ENCODE peak calls at places on chromosome 2, in five cellular contexts. E is astrocyte of the hippocampus; Y is foreskin fibroblast; S is M059J; V is activated CD4-positive, alpha-beta T cell treated with anti-CD3 and anti-CD28 coated beads, Interleukin-2, amount 50 U/mL, for 1 hour. W is an unnamed sample.

GRCh38 chr2:106614511-106615291 is 127.5 kb downstream of the CD8B2 start:
- DNase-seq in Y (no peak), S (no peak), V (no peak), E (no peak), W (no peak)

GRCh38 chr2:203535784-203536590 is 886 bp upstream of the RAPH1 start:
- DNase-seq in V (no peak), E (peak; percentile 77), Y (peak; percentile 29), S (peak; percentile 58), W (no peak)

GRCh38 chr2:149611100-149611820 is 23.7 kb upstream of the MMADHC start:
- DNase-seq in Y (no peak), S (no peak), E (no peak), V (no peak), W (no peak)

GRCh38 chr2:213316001-213316735 is 31.9 kb downstream of the SPAG16 start:
- DNase-seq in V (no peak), Y (peak; percentile 24), S (peak; percentile 85), E (peak; percentile 26), W (no peak)

GRCh38 chr2:145022671-145023330 is 502.9 kb upstream of the ZEB2 start:
- DNase-seq in Y (peak; percentile 41), S (peak; percentile 94), E (peak; percentile 80), V (no peak), W (no peak)

GRCh38 chr2:74779587-74780135 is 54.3 kb upstream of the HK2 start:
- DNase-seq in V (no peak), E (no peak), Y (no peak), S (no peak), W (no peak)

GRCh38 chr2:104599802-104600510 is 254.0 kb upstream of the POU3F3 start:
- DNase-seq in S (peak; percentile 25), V (no peak), Y (peak; percentile 7), E (peak; percentile 84), W (no peak)

GRCh38 chr2:182866095-182866460 is 359 bp downstream of the FRZB start:
- DNase-seq in E (peak; percentile 47), S (no peak), Y (no peak), V (no peak), W (no peak)

GRCh38 chr2:96737831-96738230 is 2.0 kb downstream of the LMAN2L start:
- DNase-seq in Y (no peak), S (no peak), E (no peak), V (no peak), W (no peak)

GRCh38 chr2:74441690-74442482 is at the start of gene RTKN:
- DNase-seq in Y (no peak), E (peak; percentile 37), V (peak; percentile 18), S (no peak), W (peak; percentile 79)

W was measured in breast epithelium.